ENCODE peak calls at places on chromosomes 7 and 10, in eight cellular contexts. One of them, this sample, is unnamed.

GRCh38 chr10:88651131-88651541 is 13.1 kb upstream of the LIPF start:
- DNase-seq in M059J: peak; percentile 88
- DNase-seq in Peyer's patch: no peak
- DNase-seq in iPS-NIHi11: no peak
- DNase-seq in Kasumi-1: no peak
- DNase-seq in stimulated activated CD8-positive, alpha-beta memory T cell treated with anti-CD3 and anti-CD28 coated beads, Interleukin-15, amount 100 ng/mL, for 4 hours: no peak
- DNase-seq in Calu3: no peak
- DNase-seq in AG08396: peak; percentile 38
- DNase-seq in this sample: peak; percentile 82

GRCh38 chr7:124688991-124689390 is 76.6 kb downstream of the GPR37 start:
- DNase-seq in M059J: peak; percentile 88
- DNase-seq in Peyer's patch: no peak
- DNase-seq in iPS-NIHi11: no peak
- DNase-seq in Kasumi-1: no peak
- DNase-seq in stimulated activated CD8-positive, alpha-beta memory T cell treated with anti-CD3 and anti-CD28 coated beads, Interleukin-15, amount 100 ng/mL, for 4 hours: no peak
- DNase-seq in Calu3: no peak
- DNase-seq in AG08396: no peak
- DNase-seq in this sample: peak; percentile 77

GRCh38 chr10:67697646-67698245 is 1.8 kb upstream of the CTNNA3 start:
- DNase-seq in M059J: peak; percentile 28
- DNase-seq in Peyer's patch: no peak
- DNase-seq in iPS-NIHi11: peak; percentile 52
- DNase-seq in Kasumi-1: peak; percentile 59
- DNase-seq in stimulated activated CD8-positive, alpha-beta memory T cell treated with anti-CD3 and anti-CD28 coated beads, Interleukin-15, amount 100 ng/mL, for 4 hours: no peak
- DNase-seq in Calu3: peak; percentile 44
- DNase-seq in AG08396: peak; percentile 61
- DNase-seq in this sample: peak; percentile 74

GRCh38 chr7:96238976-96239766 is 82.7 kb downstream of the SLC25A13 start:
- DNase-seq in M059J: no peak
- DNase-seq in Peyer's patch: no peak
- DNase-seq in iPS-NIHi11: no peak
- DNase-seq in Kasumi-1: no peak
- DNase-seq in stimulated activated CD8-positive, alpha-beta memory T cell treated with anti-CD3 and anti-CD28 coated beads, Interleukin-15, amount 100 ng/mL, for 4 hours: no peak
- DNase-seq in Calu3: no peak
- DNase-seq in AG08396: no peak
- DNase-seq in this sample: no peak

GRCh38 chr10:132141526-132142395 is 45.0 kb upstream of the DPYSL4 start:
- DNase-seq in M059J: no peak
- DNase-seq in Peyer's patch: no peak
- DNase-seq in iPS-NIHi11: no peak
- DNase-seq in Kasumi-1: no peak
- DNase-seq in stimulated activated CD8-positive, alpha-beta memory T cell treated with anti-CD3 and anti-CD28 coated beads, Interleukin-15, amount 100 ng/mL, for 4 hours: no peak
- DNase-seq in Calu3: no peak
- DNase-seq in AG08396: no peak
- DNase-seq in this sample: no peak

GRCh38 chr10:29470843-29471482 is 163.8 kb downstream of the SVIL start:
- DNase-seq in M059J: peak; percentile 36
- DNase-seq in Peyer's patch: no peak
- DNase-seq in iPS-NIHi11: no peak
- DNase-seq in Kasumi-1: no peak
- DNase-seq in stimulated activated CD8-positive, alpha-beta memory T cell treated with anti-CD3 and anti-CD28 coated beads, Interleukin-15, amount 100 ng/mL, for 4 hours: no peak
- DNase-seq in Calu3: no peak
- DNase-seq in AG08396: no peak
- DNase-seq in this sample: no peak

GRCh38 chr7:2487586-2488271 is 11.5 kb upstream of the GRIFIN start:
- DNase-seq in M059J: no peak
- DNase-seq in Peyer's patch: no peak
- DNase-seq in iPS-NIHi11: no peak
- DNase-seq in Kasumi-1: no peak
- DNase-seq in stimulated activated CD8-positive, alpha-beta memory T cell treated with anti-CD3 and anti-CD28 coated beads, Interleukin-15, amount 100 ng/mL, for 4 hours: no peak
- DNase-seq in Calu3: no peak
- DNase-seq in AG08396: no peak
- DNase-seq in this sample: no peak

GRCh38 chr7:39228946-39229345 is 251.2 kb downstream of the POU6F2 start:
- DNase-seq in M059J: peak; percentile 98
- DNase-seq in Peyer's patch: no peak
- DNase-seq in iPS-NIHi11: peak; percentile 14
- DNase-seq in Kasumi-1: no peak
- DNase-seq in stimulated activated CD8-positive, alpha-beta memory T cell treated with anti-CD3 and anti-CD28 coated beads, Interleukin-15, amount 100 ng/mL, for 4 hours: no peak
- DNase-seq in Calu3: no peak
- DNase-seq in AG08396: no peak
- DNase-seq in this sample: peak; percentile 76

GRCh38 chr7:142867398-142868187 is 12.7 kb downstream of the EPHB6 start:
- DNase-seq in M059J: no peak
- DNase-seq in Peyer's patch: no peak
- DNase-seq in iPS-NIHi11: no peak
- DNase-seq in Kasumi-1: no peak
- DNase-seq in stimulated activated CD8-positive, alpha-beta memory T cell treated with anti-CD3 and anti-CD28 coated beads, Interleukin-15, amount 100 ng/mL, for 4 hours: no peak
- DNase-seq in Calu3: no peak
- DNase-seq in AG08396: no peak
- DNase-seq in this sample: no peak

GRCh38 chr7:99267530-99268360 is 4.9 kb upstream of the MYH16 start:
- DNase-seq in M059J: peak; percentile 92
- DNase-seq in Peyer's patch: no peak
- DNase-seq in iPS-NIHi11: no peak
- DNase-seq in Kasumi-1: no peak
- DNase-seq in stimulated activated CD8-positive, alpha-beta memory T cell treated with anti-CD3 and anti-CD28 coated beads, Interleukin-15, amount 100 ng/mL, for 4 hours: no peak
- DNase-seq in Calu3: peak; percentile 84
- DNase-seq in AG08396: peak; percentile 89
- DNase-seq in this sample: peak; percentile 82